ENCODE peak calls at places on chromosomes 2 and 18, in seven cellular contexts. O, M, T, U, Z, P and X are unnamed samples. For H3K27me3 and H3K9me3, the result is how much of the 10 kb centered on the place peaks cover.

GRCh38 chr2:239574054-239574433 is 173.2 kb upstream of the HDAC4 start:
- DNase-seq in O (no peak), M (no peak), T (no peak), U (no peak), Z (no peak), P (no peak), X (no peak)

GRCh38 chr18:31647354-31647753 is 37.0 kb downstream of the B4GALT6 start:
- DNase-seq in O (no peak), M (no peak), T (no peak), U (no peak), Z (no peak), P (no peak), X (no peak)

GRCh38 chr2:238439093-238439849 is 12.5 kb downstream of the ASB1 start:
- DNase-seq in O (no peak), M (no peak), T (peak), U (no peak), Z (no peak), P (no peak), X (no peak)

GRCh38 chr2:118268268-118268667 is 180.0 kb downstream of the INSIG2 start:
- DNase-seq in O (no peak), M (no peak), T (no peak), U (no peak), Z (no peak), P (no peak), X (no peak)

GRCh38 chr2:26555246-26556133 is 77.6 kb upstream of the OTOF start:
- DNase-seq in O (no peak), M (no peak), T (no peak), U (peak), Z (peak), P (no peak), X (no peak)

GRCh38 chr2:239824051-239824694 is 201.0 kb downstream of the NDUFA10 start:
- DNase-seq in O (peak), M (no peak), T (no peak), U (no peak), Z (peak), P (no peak), X (no peak)

GRCh38 chr2:53826587-53827397 is 33.0 kb downstream of the GPR75 start:
- DNase-seq in O (peak), M (no peak), T (no peak), U (no peak), Z (no peak), P (peak), X (no peak)

GRCh38 chr18:45197526-45197970 is 417.7 kb upstream of the SLC14A2 start:
- DNase-seq in O (no peak), M (no peak), T (no peak), U (no peak), Z (no peak), P (no peak), X (no peak)

GRCh38 chr2:135124924-135125886 is 73.1 kb downstream of the RAB3GAP1 start:
- DNase-seq in O (no peak), M (no peak), T (no peak), U (no peak), Z (no peak), P (no peak), X (no peak)

GRCh38 chr2:19874726-19875125 is 27.1 kb downstream of the TTC32 start:
- DNase-seq in O (peak), M (no peak), T (no peak), U (no peak), Z (no peak), P (no peak), X (no peak)

GRCh38 chr2:241895732-241896641 is 26.5 kb downstream of the RTP5 start:
- DNase-seq in O (peak), M (peak), T (peak), U (no peak), Z (peak), P (peak), X (no peak)

GRCh38 chr2:133591164-133591563 is 22.9 kb upstream of the NCKAP5 start:
- DNase-seq in O (peak), M (no peak), T (peak), U (peak), Z (peak), P (peak), X (peak)

DNA sequence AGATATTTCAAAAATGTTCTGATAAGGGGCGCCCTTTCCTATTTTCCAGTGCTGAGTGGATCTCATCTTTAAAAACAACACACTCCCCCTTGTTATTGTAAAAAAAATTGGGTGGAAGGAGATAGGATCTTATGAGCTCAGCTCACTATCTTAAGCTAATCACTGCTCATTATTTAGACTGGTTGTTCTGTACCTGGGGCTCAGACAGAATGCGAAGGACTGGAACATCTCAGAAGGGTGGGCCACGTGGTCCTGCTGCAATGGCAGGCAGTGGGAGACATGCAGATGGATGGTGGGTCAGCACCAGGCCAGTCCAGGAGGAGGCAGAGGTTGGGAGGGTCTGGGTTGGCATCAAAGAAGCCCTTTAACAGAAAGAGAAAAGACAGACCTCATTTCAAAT is 48.3 kb upstream of the GPR155 start:
- DNase-seq in O (no peak), M (no peak), T (no peak), U (no peak), Z (no peak), P (no peak), X (no peak)
- H3K27me3 ChIP-seq in O (under half), M (under half), T (under half), U (under half), Z (under half), P (under half), X (under half)

GRCh38 chr18:14945984-14946383 is 198.0 kb downstream of the ANKRD30B start:
- DNase-seq in O (no peak), M (no peak), T (no peak), U (no peak), Z (no peak), P (no peak), X (no peak)
- H3K9me3 ChIP-seq in O (under half), M (under half), T (under half), U (under half), Z (under half), P (under half), X (under half)

GRCh38 chr18:74604366-74604765 is 6.7 kb downstream of the ZNF407 start:
- DNase-seq in O (no peak), M (no peak), T (no peak), U (no peak), Z (no peak), P (no peak), X (no peak)
- H3K4me3 ChIP-seq in O (no peak), M (no peak), T (no peak), U (no peak), Z (no peak), P (no peak), X (no peak)

GRCh38 chr2:50476174-50476573 is 555.8 kb downstream of the NRXN1 start:
- DNase-seq in O (no peak), M (no peak), T (no peak), U (no peak), Z (no peak), P (no peak), X (no peak)
- H3K27me3 ChIP-seq in O (under half), M (under half), T (under half), U (under half), Z (under half), P (under half), X (under half)